ENCODE peak calls at places on chromosomes 13 and 19, in nine cellular contexts. A is ovary, B is GM23248, P is mammary epithelial cell, H is GM12878, O is fibroblast of lung, M is MM.1S, L is osteoblast, V is heart left ventricle. T is an unnamed sample.

GRCh38 chr19:58385313-58386165 is 1.5 kb upstream of the RPS5 start:
- DNase-seq in P (no peak), O (no peak), B (peak), A (no peak), H (no peak), M (no peak), V (peak), L (peak), T (no peak)

GRCh38 chr19:50325310-50326100 is 3.7 kb downstream of the KCNC3 start:
- DNase-seq in H (no peak), P (peak), L (peak), A (no peak), B (peak), O (peak), V (peak), M (peak), T (no peak)

GRCh38 chr19:45250832-45251451 is at the start of gene MARK4:
- DNase-seq in H (no peak), A (peak), O (peak), V (peak), B (peak), P (peak), L (peak), M (peak), T (peak)

GRCh38 chr13:58594978-58595600 is 963.5 kb downstream of the PCDH17 start:
- DNase-seq in P (no peak), A (no peak), M (no peak), H (no peak), B (no peak), O (no peak), L (no peak), V (no peak), T (no peak)

GRCh38 chr19:12783226-12783848 is 7.9 kb upstream of the JUNB start:
- DNase-seq in O (no peak), V (no peak), L (peak), P (no peak), H (no peak), A (no peak), M (no peak), B (peak), T (no peak)

GRCh38 chr13:92175330-92175729 is 776.9 kb downstream of the GPC5 start:
- DNase-seq in O (peak), L (peak), H (no peak), M (peak), B (peak), V (no peak), P (peak), A (peak), T (no peak)

GRCh38 chr13:48858523-48858922 is 117.2 kb upstream of the FNDC3A start:
- DNase-seq in V (no peak), A (no peak), B (no peak), O (no peak), P (no peak), H (no peak), M (no peak), L (no peak), T (no peak)

GRCh38 chr19:49213791-49214190 is 56.2 kb downstream of the TRPM4 start:
- DNase-seq in H (no peak), P (no peak), B (no peak), A (no peak), M (no peak), O (no peak), L (no peak), V (no peak), T (no peak)

GRCh38 chr19:18633321-18633720 is 3.5 kb upstream of the KLHL26 start:
- DNase-seq in V (no peak), O (no peak), M (peak), A (no peak), P (no peak), L (peak), H (no peak), B (no peak), T (no peak)

GRCh38 chr19:7373862-7374261 is 25.1 kb downstream of the ARHGEF18 start:
- DNase-seq in P (no peak), L (no peak), V (no peak), O (no peak), M (no peak), A (no peak), H (no peak), B (no peak), T (no peak)

GRCh38 chr13:113049521-113049941 is 56.1 kb upstream of the F7 start:
- DNase-seq in A (no peak), V (peak), B (peak), M (no peak), H (no peak), O (no peak), L (no peak), P (no peak), T (no peak)

GRCh38 chr13:111914241-111915103 is 152.5 kb upstream of the SOX1 start:
- DNase-seq in O (no peak), B (no peak), M (no peak), A (no peak), L (peak), V (no peak), H (no peak), P (no peak), T (no peak)

GRCh38 chr19:558770-559439 is 13.5 kb upstream of the BSG start:
- DNase-seq in O (peak), A (peak), V (peak), L (no peak), B (no peak), H (no peak), P (no peak), M (no peak), T (no peak)

GRCh38 chr13:47480121-47480520 is 521.0 kb downstream of the SUCLA2 start:
- DNase-seq in P (peak), H (no peak), M (no peak), B (peak), O (peak), V (no peak), A (no peak), L (no peak), T (no peak)

GRCh38 chr13:18952225-18953016 is 229.2 kb downstream of the TUBA3C start:
- DNase-seq in V (peak), A (no peak), H (no peak), O (no peak), L (peak), P (no peak), B (no peak), M (no peak), T (no peak)

GRCh38 chr13:106423530-106423929 is 111.9 kb downstream of the EFNB2 start:
- DNase-seq in B (no peak), P (no peak), O (no peak), A (no peak), M (no peak), H (no peak), L (no peak), V (no peak), T (no peak)

GRCh38 chr13:30305456-30305855 is 1.9 kb downstream of the KATNAL1 start:
- DNase-seq in O (no peak), V (no peak), B (no peak), P (no peak), H (no peak), A (no peak), L (no peak), M (no peak), T (no peak)

GRCh38 chr19:18710986-18711751 is 27.7 kb downstream of the CRTC1 start:
- DNase-seq in O (peak), V (no peak), L (peak), P (no peak), H (no peak), B (peak), M (no peak), A (peak), T (no peak)

GRCh38 chr13:107266657-107267056 is 698.7 kb upstream of the ARGLU1 start:
- DNase-seq in L (no peak), H (no peak), A (no peak), O (no peak), V (no peak), B (no peak), M (no peak), P (no peak), T (no peak)

GRCh38 chr19:48206402-48207093 is 36.1 kb downstream of the ZSWIM9 start:
- DNase-seq in P (no peak), L (no peak), V (no peak), M (no peak), A (no peak), H (no peak), O (no peak), B (no peak), T (no peak)

GRCh38 chr19:32336259-32337111 is 8.9 kb upstream of the ZNF507 start:
- DNase-seq in L (peak), O (peak), P (no peak), B (peak), A (no peak), M (no peak), V (no peak), H (no peak), T (no peak)

GRCh38 chr19:55529636-55530230 is 7.2 kb downstream of the SBK2 start:
- DNase-seq in O (no peak), B (no peak), A (no peak), M (no peak), H (no peak), V (no peak), P (no peak), L (peak), T (no peak)

GRCh38 chr13:19668778-19669177 is 35.3 kb downstream of the MPHOSPH8 start:
- DNase-seq in O (no peak), A (no peak), V (no peak), H (no peak), B (no peak), M (no peak), P (no peak), L (no peak), T (no peak)

GRCh38 chr13:87999141-87999765 is 328.1 kb downstream of the SLITRK5 start:
- DNase-seq in M (no peak), P (no peak), V (no peak), A (no peak), B (peak), O (peak), H (no peak), L (no peak), T (no peak)

GRCh38 chr13:80070024-80070703 is 270.8 kb downstream of the SPRY2 start:
- DNase-seq in L (no peak), A (no peak), M (no peak), P (no peak), B (no peak), H (no peak), O (no peak), V (no peak), T (no peak)

GRCh38 chr13:72221276-72221962 is 354.4 kb upstream of the DACH1 start:
- DNase-seq in L (peak), M (peak), P (peak), B (no peak), O (no peak), H (no peak), A (no peak), V (no peak), T (no peak)

GRCh38 chr13:75135325-75135825 is 346.6 kb downstream of the TBC1D4 start:
- DNase-seq in H (no peak), P (peak), B (peak), A (no peak), V (no peak), L (no peak), O (peak), M (no peak), T (peak)

GRCh38 chr19:47253970-47254369 is 2.4 kb upstream of the CCDC9 start:
- DNase-seq in V (no peak), P (no peak), O (no peak), A (no peak), B (no peak), H (no peak), M (no peak), L (peak), T (no peak)

GRCh38 chr19:12133069-12133468 is 7.1 kb downstream of the ZNF20 start:
- DNase-seq in V (no peak), O (peak), B (peak), A (no peak), P (no peak), H (no peak), L (no peak), M (no peak), T (no peak)

GRCh38 chr19:47756953-47757608 is 11.7 kb downstream of the NOP53 start:
- DNase-seq in V (no peak), M (no peak), L (peak), B (no peak), A (no peak), P (no peak), H (no peak), O (no peak), T (no peak)

GRCh38 chr13:90999401-90999800 is 348.1 kb upstream of the MIR17HG start:
- DNase-seq in H (no peak), B (no peak), L (no peak), V (no peak), P (no peak), M (no peak), A (no peak), O (no peak), T (no peak)

GRCh38 chr19:1992759-1993260 is 22.7 kb downstream of the BTBD2 start:
- DNase-seq in V (no peak), L (no peak), A (no peak), H (no peak), B (peak), O (no peak), M (no peak), P (no peak), T (no peak)

GRCh38 chr19:1268392-1269064 is 604 bp upstream of the CIRBP start:
- DNase-seq in A (no peak), O (no peak), B (no peak), M (no peak), L (no peak), H (no peak), P (no peak), V (no peak), T (no peak)

GRCh38 chr19:52722062-52723005 is 12.5 kb downstream of the ZNF611 start:
- DNase-seq in M (no peak), V (no peak), B (peak), P (peak), H (no peak), O (peak), L (peak), A (no peak), T (peak)

DNA sequence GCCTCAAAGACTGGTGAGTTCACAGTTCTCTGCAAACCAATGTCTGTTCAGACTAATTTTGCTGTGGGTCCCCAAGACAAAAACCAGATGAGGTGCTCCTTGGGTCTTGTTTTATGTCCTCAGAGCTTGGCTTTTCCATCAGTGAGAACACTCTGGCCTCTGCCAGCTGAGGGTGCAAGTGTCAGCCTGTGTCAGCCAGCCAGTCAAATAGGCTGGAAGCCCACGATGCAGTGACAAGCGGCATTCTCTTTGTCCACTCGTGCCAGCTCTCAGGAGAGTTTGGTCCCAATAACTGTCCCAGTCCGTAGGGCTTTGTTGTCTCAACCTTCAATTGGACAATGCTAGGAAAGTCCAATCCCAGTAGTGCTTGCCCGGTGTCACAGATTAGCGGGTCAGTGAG is 9.4 kb upstream of the AKT2 start:
- DNase-seq in L (no peak), B (no peak), A (no peak), M (no peak), V (no peak), P (no peak), H (no peak), O (no peak), T (no peak)
- H3K27ac ChIP-seq in L (no peak), B (no peak), A (no peak), M (no peak), V (no peak), P (no peak), H (no peak), O (no peak), T (no peak)

GRCh38 chr19:3104708-3104983 is 10.5 kb downstream of the GNA11 start:
- DNase-seq in H (no peak), M (no peak), A (no peak), B (no peak), V (no peak), O (no peak), P (no peak), L (peak), T (no peak)
- H3K27ac ChIP-seq in H (no peak), M (no peak), A (no peak), B (no peak), V (no peak), O (no peak), P (no peak), L (no peak), T (no peak)

GRCh38 chr13:50361282-50361681 is 346.0 kb downstream of the KCNRG start:
- DNase-seq in H (no peak), A (no peak), O (no peak), L (no peak), P (no peak), B (no peak), M (peak), V (no peak), T (no peak)

GRCh38 chr13:50369646-50370045 is 354.4 kb downstream of the KCNRG start:
- DNase-seq in B (no peak), O (no peak), H (no peak), P (no peak), A (no peak), L (no peak), M (no peak), V (no peak), T (no peak)

GRCh38 chr13:50366488-50367174 is 351.4 kb downstream of the KCNRG start:
- DNase-seq in H (peak), M (no peak), B (no peak), O (no peak), P (no peak), A (no peak), V (no peak), L (no peak), T (no peak)

GRCh38 chr13:50365683-50366391 is 350.6 kb downstream of the KCNRG start:
- DNase-seq in P (peak), H (peak), O (no peak), B (no peak), L (no peak), A (no peak), M (peak), V (no peak), T (peak)

GRCh38 chr13:50365300-50365682 is 350.0 kb downstream of the KCNRG start:
- DNase-seq in B (peak), O (no peak), M (no peak), V (no peak), P (no peak), A (no peak), L (no peak), H (no peak), T (no peak)
- H3K27ac ChIP-seq in B (no peak), O (no peak), M (peak), V (no peak), P (no peak), A (no peak), L (no peak), H (no peak), T (no peak)

GRCh38 chr13:26664286-26664685 is 96.3 kb downstream of the GPR12 start:
- DNase-seq in M (no peak), H (no peak), P (no peak), B (no peak), O (no peak), V (no peak), L (no peak), A (no peak), T (no peak)
- H3K27ac ChIP-seq in M (peak), H (no peak), P (no peak), B (no peak), O (no peak), V (no peak), L (no peak), A (no peak), T (no peak)

GRCh38 chr13:77300176-77301141 is 26.4 kb downstream of the MYCBP2 start:
- DNase-seq in A (no peak), V (no peak), O (peak), B (peak), M (no peak), P (peak), H (no peak), L (peak), T (no peak)
- H3K27ac ChIP-seq in A (no peak), V (no peak), O (peak), B (peak), M (no peak), P (no peak), H (peak), L (peak), T (no peak)

T was measured in epithelial cell of prostate.